ENCODE peak calls at places on chromosomes 3 and 15, in four cellular contexts. One of them, this sample, is unnamed.

GRCh38 chr3:53730565-53730964 is 115.7 kb downstream of the CHDH start:
- DNase-seq in GM12865: no peak
- DNase-seq in activated CD4-positive, alpha-beta T cell treated with anti-CD3 and anti-CD28 coated beads, Interleukin-2, amount 10 ng/mL, durations not matched to agents 7 days and 5 days: no peak
- DNase-seq in Daoy: no peak
- DNase-seq in this sample: no peak

GRCh38 chr3:112814256-112814655 is 32.4 kb downstream of the CD200R1L start:
- DNase-seq in GM12865: peak
- DNase-seq in activated CD4-positive, alpha-beta T cell treated with anti-CD3 and anti-CD28 coated beads, Interleukin-2, amount 10 ng/mL, durations not matched to agents 7 days and 5 days: no peak
- DNase-seq in Daoy: peak
- DNase-seq in this sample: peak

GRCh38 chr15:41838400-41838897 is at the start of gene PLA2G4B:
- DNase-seq in GM12865: no peak
- DNase-seq in activated CD4-positive, alpha-beta T cell treated with anti-CD3 and anti-CD28 coated beads, Interleukin-2, amount 10 ng/mL, durations not matched to agents 7 days and 5 days: no peak
- DNase-seq in Daoy: no peak
- DNase-seq in this sample: no peak

GRCh38 chr15:35545316-35545824 is 595 bp downstream of the DPH6 start:
- DNase-seq in GM12865: peak
- DNase-seq in activated CD4-positive, alpha-beta T cell treated with anti-CD3 and anti-CD28 coated beads, Interleukin-2, amount 10 ng/mL, durations not matched to agents 7 days and 5 days: peak
- DNase-seq in Daoy: peak
- DNase-seq in this sample: no peak

GRCh38 chr3:196969001-196969659 is 497 bp upstream of the PIGZ start:
- DNase-seq in GM12865: peak
- DNase-seq in activated CD4-positive, alpha-beta T cell treated with anti-CD3 and anti-CD28 coated beads, Interleukin-2, amount 10 ng/mL, durations not matched to agents 7 days and 5 days: peak
- DNase-seq in Daoy: peak
- DNase-seq in this sample: peak

GRCh38 chr3:11350374-11350773 is 78.2 kb downstream of the ATG7 start:
- DNase-seq in GM12865: no peak
- DNase-seq in activated CD4-positive, alpha-beta T cell treated with anti-CD3 and anti-CD28 coated beads, Interleukin-2, amount 10 ng/mL, durations not matched to agents 7 days and 5 days: no peak
- DNase-seq in Daoy: no peak
- DNase-seq in this sample: no peak

GRCh38 chr15:78075490-78076230 is 1.9 kb downstream of the TBC1D2B start:
- DNase-seq in GM12865: no peak
- DNase-seq in activated CD4-positive, alpha-beta T cell treated with anti-CD3 and anti-CD28 coated beads, Interleukin-2, amount 10 ng/mL, durations not matched to agents 7 days and 5 days: no peak
- DNase-seq in Daoy: peak
- DNase-seq in this sample: no peak

GRCh38 chr15:42286445-42287029 is 13.3 kb upstream of the TMEM87A start:
- DNase-seq in GM12865: no peak
- DNase-seq in activated CD4-positive, alpha-beta T cell treated with anti-CD3 and anti-CD28 coated beads, Interleukin-2, amount 10 ng/mL, durations not matched to agents 7 days and 5 days: no peak
- DNase-seq in Daoy: no peak
- DNase-seq in this sample: no peak

GRCh38 chr15:60585743-60586708 is 107.1 kb upstream of the ICE2 start:
- DNase-seq in GM12865: peak
- DNase-seq in activated CD4-positive, alpha-beta T cell treated with anti-CD3 and anti-CD28 coated beads, Interleukin-2, amount 10 ng/mL, durations not matched to agents 7 days and 5 days: peak
- DNase-seq in Daoy: peak
- DNase-seq in this sample: peak

GRCh38 chr3:8637348-8637747 is 7.2 kb downstream of the SSUH2 start:
- DNase-seq in GM12865: no peak
- DNase-seq in activated CD4-positive, alpha-beta T cell treated with anti-CD3 and anti-CD28 coated beads, Interleukin-2, amount 10 ng/mL, durations not matched to agents 7 days and 5 days: no peak
- DNase-seq in Daoy: no peak
- DNase-seq in this sample: no peak

GRCh38 chr3:140219161-140219745 is 284.3 kb downstream of the CLSTN2 start:
- DNase-seq in GM12865: no peak
- DNase-seq in activated CD4-positive, alpha-beta T cell treated with anti-CD3 and anti-CD28 coated beads, Interleukin-2, amount 10 ng/mL, durations not matched to agents 7 days and 5 days: no peak
- DNase-seq in Daoy: no peak
- DNase-seq in this sample: no peak

GRCh38 chr3:186182850-186183249 is 74.0 kb upstream of the ETV5 start:
- DNase-seq in GM12865: no peak
- DNase-seq in activated CD4-positive, alpha-beta T cell treated with anti-CD3 and anti-CD28 coated beads, Interleukin-2, amount 10 ng/mL, durations not matched to agents 7 days and 5 days: no peak
- DNase-seq in Daoy: no peak
- DNase-seq in this sample: no peak

GRCh38 chr3:172087827-172088580 is 48.6 kb downstream of the FNDC3B start:
- DNase-seq in GM12865: peak
- DNase-seq in activated CD4-positive, alpha-beta T cell treated with anti-CD3 and anti-CD28 coated beads, Interleukin-2, amount 10 ng/mL, durations not matched to agents 7 days and 5 days: peak
- DNase-seq in Daoy: no peak
- DNase-seq in this sample: peak

GRCh38 chr15:61237400-61237799 is 8.3 kb upstream of the RORA start:
- DNase-seq in GM12865: no peak
- DNase-seq in activated CD4-positive, alpha-beta T cell treated with anti-CD3 and anti-CD28 coated beads, Interleukin-2, amount 10 ng/mL, durations not matched to agents 7 days and 5 days: no peak
- DNase-seq in Daoy: no peak
- DNase-seq in this sample: no peak

GRCh38 chr3:157081681-157082210 is 78.2 kb downstream of the CCNL1 start:
- DNase-seq in GM12865: peak
- DNase-seq in activated CD4-positive, alpha-beta T cell treated with anti-CD3 and anti-CD28 coated beads, Interleukin-2, amount 10 ng/mL, durations not matched to agents 7 days and 5 days: peak
- DNase-seq in Daoy: peak
- DNase-seq in this sample: peak

GRCh38 chr3:112378989-112379692 is 46.2 kb downstream of the CD200 start:
- DNase-seq in GM12865: no peak
- DNase-seq in activated CD4-positive, alpha-beta T cell treated with anti-CD3 and anti-CD28 coated beads, Interleukin-2, amount 10 ng/mL, durations not matched to agents 7 days and 5 days: no peak
- DNase-seq in Daoy: peak
- DNase-seq in this sample: no peak

GRCh38 chr3:160278210-160278609 is 53.0 kb downstream of the C3orf80 start:
- DNase-seq in GM12865: no peak
- DNase-seq in activated CD4-positive, alpha-beta T cell treated with anti-CD3 and anti-CD28 coated beads, Interleukin-2, amount 10 ng/mL, durations not matched to agents 7 days and 5 days: no peak
- DNase-seq in Daoy: no peak
- DNase-seq in this sample: no peak

GRCh38 chr15:82178061-82178460 is 84.5 kb downstream of the EFL1 start:
- DNase-seq in GM12865: no peak
- DNase-seq in activated CD4-positive, alpha-beta T cell treated with anti-CD3 and anti-CD28 coated beads, Interleukin-2, amount 10 ng/mL, durations not matched to agents 7 days and 5 days: no peak
- DNase-seq in Daoy: peak
- DNase-seq in this sample: no peak

GRCh38 chr3:31522152-31522551 is 10.6 kb upstream of the STT3B start:
- DNase-seq in GM12865: peak
- DNase-seq in activated CD4-positive, alpha-beta T cell treated with anti-CD3 and anti-CD28 coated beads, Interleukin-2, amount 10 ng/mL, durations not matched to agents 7 days and 5 days: peak
- DNase-seq in Daoy: no peak
- DNase-seq in this sample: no peak

GRCh38 chr3:101182734-101183133 is 137.6 kb downstream of the IMPG2 start:
- DNase-seq in GM12865: no peak
- DNase-seq in activated CD4-positive, alpha-beta T cell treated with anti-CD3 and anti-CD28 coated beads, Interleukin-2, amount 10 ng/mL, durations not matched to agents 7 days and 5 days: no peak
- DNase-seq in Daoy: peak
- DNase-seq in this sample: no peak

GRCh38 chr3:127002195-127003174 is 19.6 kb downstream of the PLXNA1 start:
- DNase-seq in GM12865: peak
- DNase-seq in activated CD4-positive, alpha-beta T cell treated with anti-CD3 and anti-CD28 coated beads, Interleukin-2, amount 10 ng/mL, durations not matched to agents 7 days and 5 days: no peak
- DNase-seq in Daoy: peak
- DNase-seq in this sample: no peak

GRCh38 chr3:22887664-22888291 is 315.3 kb upstream of the UBE2E2 start:
- DNase-seq in GM12865: peak
- DNase-seq in activated CD4-positive, alpha-beta T cell treated with anti-CD3 and anti-CD28 coated beads, Interleukin-2, amount 10 ng/mL, durations not matched to agents 7 days and 5 days: no peak
- DNase-seq in Daoy: no peak
- DNase-seq in this sample: peak

GRCh38 chr3:2477635-2478034 is 379.0 kb downstream of the CNTN4 start:
- DNase-seq in GM12865: no peak
- DNase-seq in activated CD4-positive, alpha-beta T cell treated with anti-CD3 and anti-CD28 coated beads, Interleukin-2, amount 10 ng/mL, durations not matched to agents 7 days and 5 days: no peak
- DNase-seq in Daoy: no peak
- DNase-seq in this sample: no peak

GRCh38 chr3:83523470-83524073 is 1435.2 kb upstream of the CADM2 start:
- DNase-seq in GM12865: peak
- DNase-seq in activated CD4-positive, alpha-beta T cell treated with anti-CD3 and anti-CD28 coated beads, Interleukin-2, amount 10 ng/mL, durations not matched to agents 7 days and 5 days: peak
- DNase-seq in Daoy: peak
- DNase-seq in this sample: peak

GRCh38 chr3:32706348-32707025 is 21.5 kb downstream of the CNOT10 start:
- DNase-seq in GM12865: no peak
- DNase-seq in activated CD4-positive, alpha-beta T cell treated with anti-CD3 and anti-CD28 coated beads, Interleukin-2, amount 10 ng/mL, durations not matched to agents 7 days and 5 days: no peak
- DNase-seq in Daoy: no peak
- DNase-seq in this sample: no peak

GRCh38 chr3:156677536-156677935 is 3.1 kb downstream of the TIPARP start:
- DNase-seq in GM12865: no peak
- DNase-seq in activated CD4-positive, alpha-beta T cell treated with anti-CD3 and anti-CD28 coated beads, Interleukin-2, amount 10 ng/mL, durations not matched to agents 7 days and 5 days: no peak
- DNase-seq in Daoy: peak
- DNase-seq in this sample: no peak

GRCh38 chr3:72776-73175 is 123.8 kb upstream of the CHL1 start:
- DNase-seq in GM12865: no peak
- DNase-seq in activated CD4-positive, alpha-beta T cell treated with anti-CD3 and anti-CD28 coated beads, Interleukin-2, amount 10 ng/mL, durations not matched to agents 7 days and 5 days: no peak
- DNase-seq in Daoy: no peak
- DNase-seq in this sample: no peak

GRCh38 chr15:28904541-28905303 is 18.9 kb downstream of the APBA2 start:
- DNase-seq in GM12865: no peak
- DNase-seq in activated CD4-positive, alpha-beta T cell treated with anti-CD3 and anti-CD28 coated beads, Interleukin-2, amount 10 ng/mL, durations not matched to agents 7 days and 5 days: no peak
- DNase-seq in Daoy: no peak
- DNase-seq in this sample: no peak

GRCh38 chr3:3089017-3089416 is 21.2 kb downstream of the IL5RA start:
- DNase-seq in GM12865: peak
- DNase-seq in activated CD4-positive, alpha-beta T cell treated with anti-CD3 and anti-CD28 coated beads, Interleukin-2, amount 10 ng/mL, durations not matched to agents 7 days and 5 days: no peak
- DNase-seq in Daoy: no peak
- DNase-seq in this sample: peak

GRCh38 chr3:195005759-195006555 is 265.0 kb downstream of the XXYLT1 start:
- DNase-seq in GM12865: no peak
- DNase-seq in activated CD4-positive, alpha-beta T cell treated with anti-CD3 and anti-CD28 coated beads, Interleukin-2, amount 10 ng/mL, durations not matched to agents 7 days and 5 days: no peak
- DNase-seq in Daoy: no peak
- DNase-seq in this sample: no peak

GRCh38 chr3:46276497-46277099 is 34.3 kb downstream of the CCR3 start:
- DNase-seq in GM12865: peak
- DNase-seq in activated CD4-positive, alpha-beta T cell treated with anti-CD3 and anti-CD28 coated beads, Interleukin-2, amount 10 ng/mL, durations not matched to agents 7 days and 5 days: peak
- DNase-seq in Daoy: peak
- DNase-seq in this sample: peak

GRCh38 chr3:138351151-138351550 is 2.8 kb downstream of the MRAS start:
- DNase-seq in GM12865: no peak
- DNase-seq in activated CD4-positive, alpha-beta T cell treated with anti-CD3 and anti-CD28 coated beads, Interleukin-2, amount 10 ng/mL, durations not matched to agents 7 days and 5 days: no peak
- DNase-seq in Daoy: no peak
- DNase-seq in this sample: no peak

GRCh38 chr3:114093596-114093995 is 37.1 kb downstream of the QTRT2 start:
- DNase-seq in GM12865: no peak
- DNase-seq in activated CD4-positive, alpha-beta T cell treated with anti-CD3 and anti-CD28 coated beads, Interleukin-2, amount 10 ng/mL, durations not matched to agents 7 days and 5 days: no peak
- DNase-seq in Daoy: peak
- DNase-seq in this sample: no peak

GRCh38 chr3:194298331-194299227 is 52.5 kb downstream of the CPN2 start:
- DNase-seq in GM12865: no peak
- DNase-seq in activated CD4-positive, alpha-beta T cell treated with anti-CD3 and anti-CD28 coated beads, Interleukin-2, amount 10 ng/mL, durations not matched to agents 7 days and 5 days: no peak
- DNase-seq in Daoy: no peak
- DNase-seq in this sample: no peak

GRCh38 chr3:15420871-15421270 is 6.5 kb downstream of the METTL6 start:
- DNase-seq in GM12865: no peak
- DNase-seq in activated CD4-positive, alpha-beta T cell treated with anti-CD3 and anti-CD28 coated beads, Interleukin-2, amount 10 ng/mL, durations not matched to agents 7 days and 5 days: no peak
- DNase-seq in Daoy: no peak
- DNase-seq in this sample: no peak

GRCh38 chr15:26087881-26088280 is 224.8 kb upstream of the ATP10A start:
- DNase-seq in GM12865: no peak
- DNase-seq in activated CD4-positive, alpha-beta T cell treated with anti-CD3 and anti-CD28 coated beads, Interleukin-2, amount 10 ng/mL, durations not matched to agents 7 days and 5 days: no peak
- DNase-seq in Daoy: peak
- DNase-seq in this sample: no peak

GRCh38 chr15:36110659-36110993 is 468.8 kb upstream of the CDIN1 start:
- DNase-seq in GM12865: no peak
- DNase-seq in activated CD4-positive, alpha-beta T cell treated with anti-CD3 and anti-CD28 coated beads, Interleukin-2, amount 10 ng/mL, durations not matched to agents 7 days and 5 days: no peak
- DNase-seq in Daoy: no peak
- DNase-seq in this sample: no peak

GRCh38 chr3:39383190-39383912 is at the start of gene SLC25A38:
- DNase-seq in GM12865: peak
- DNase-seq in activated CD4-positive, alpha-beta T cell treated with anti-CD3 and anti-CD28 coated beads, Interleukin-2, amount 10 ng/mL, durations not matched to agents 7 days and 5 days: peak
- DNase-seq in Daoy: peak
- DNase-seq in this sample: peak

This sample was measured in MM.1S.